ENCODE peak calls at places on chromosomes 16 and 17, in seven cellular contexts. H is GM23248, V is mammary epithelial cell, U is hepatocyte, Z is PC-3, D is keratinocyte, C is neural progenitor cell. L is an unnamed sample. For H3K4me1, the result is how much of the 10 kb centered on the place peaks cover.

GRCh38 chr16:1678500-1679098 is 520 bp downstream of the JPT2 start:
- DNase-seq in U (peak), Z (peak), C (peak), D (no peak), H (peak), V (peak), L (peak)

GRCh38 chr16:3461120-3461519 is 17.6 kb downstream of the NAA60 start:
- DNase-seq in H (no peak), C (peak), V (no peak), D (no peak), U (no peak), Z (no peak), L (peak)

GRCh38 chr16:87930456-87930855 is 5.9 kb downstream of the CA5A start:
- DNase-seq in Z (no peak), V (no peak), U (no peak), C (no peak), D (no peak), H (peak), L (peak)

GRCh38 chr16:50310308-50311133 is 44.2 kb downstream of the ADCY7 start:
- DNase-seq in H (no peak), D (no peak), Z (no peak), V (no peak), C (no peak), U (peak), L (no peak)

GRCh38 chr16:53726625-53727024 is 22.7 kb downstream of the FTO start:
- DNase-seq in V (peak), U (no peak), D (no peak), C (peak), Z (peak), H (no peak), L (no peak)

GRCh38 chr17:59328534-59329095 is 2.8 kb upstream of the YPEL2 start:
- DNase-seq in C (no peak), D (no peak), H (no peak), V (no peak), U (no peak), Z (no peak), L (no peak)

GRCh38 chr17:44122825-44123355 is 551 bp downstream of the HDAC5 start:
- DNase-seq in U (no peak), C (no peak), H (no peak), D (no peak), V (no peak), Z (no peak), L (no peak)

GRCh38 chr16:29863669-29863984 is 601 bp upstream of the CDIPT start:
- DNase-seq in U (no peak), Z (no peak), D (no peak), H (no peak), V (no peak), C (no peak), L (no peak)

GRCh38 chr17:69501591-69502468 is 87.3 kb downstream of the MAP2K6 start:
- DNase-seq in Z (peak), H (peak), V (peak), C (peak), D (no peak), U (peak), L (peak)

GRCh38 chr17:21017861-21018260 is 24.9 kb downstream of the USP22 start:
- DNase-seq in U (no peak), H (no peak), Z (no peak), C (no peak), D (no peak), V (no peak), L (no peak)

GRCh38 chr17:38349097-38349904 is 2.3 kb upstream of the SOCS7 start:
- DNase-seq in Z (peak), H (peak), D (peak), U (peak), V (peak), C (peak), L (peak)

GRCh38 chr16:77807-78443 is at the start of gene MPG:
- DNase-seq in Z (peak), C (peak), H (peak), V (peak), D (no peak), U (peak), L (peak)

GRCh38 chr17:16352303-16352837 is 899 bp downstream of the CENPV start:
- DNase-seq in U (peak), V (peak), D (no peak), C (peak), Z (no peak), H (peak), L (peak)

DNA sequence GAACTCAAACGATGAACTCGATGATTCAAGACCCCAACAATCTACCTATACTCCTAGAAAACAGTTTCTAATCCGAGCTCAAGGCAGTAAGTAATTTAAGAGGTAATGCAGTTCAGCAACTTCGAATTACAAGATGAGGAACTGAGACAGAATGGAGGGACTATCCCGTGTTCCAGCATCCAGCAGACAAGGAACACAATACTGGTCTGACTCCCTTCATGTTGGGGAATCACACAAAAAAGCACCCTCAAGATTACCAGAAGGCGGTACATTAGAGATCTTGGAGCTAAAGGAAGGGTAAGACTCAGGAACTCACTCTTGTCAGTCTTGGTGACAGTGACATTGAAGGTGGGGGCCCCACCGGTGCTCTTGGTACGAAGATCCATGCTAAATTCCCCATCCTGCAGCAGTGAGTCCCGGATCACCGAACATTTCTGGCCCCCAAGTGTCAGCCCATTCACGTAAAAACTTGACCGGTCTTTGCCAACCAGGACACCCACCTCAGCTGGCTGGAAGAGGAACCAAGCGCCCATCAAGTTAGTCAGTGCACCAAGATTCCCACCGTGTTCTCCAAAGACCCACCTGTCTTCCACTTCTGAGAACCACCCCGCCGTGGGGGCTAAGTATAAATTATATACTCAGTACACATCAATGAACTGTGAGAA is 1.9 kb downstream of the PFN1 start:
- DNase-seq in Z (no peak), D (no peak), H (peak), V (no peak), C (no peak), U (no peak), L (no peak)
- H3K4me1 ChIP-seq in Z (under half), D (under half), H (under half), V (under half), C (under half), U (under half), L (under half)

GRCh38 chr17:76074390-76075363 is at the start of gene GALR2:
- DNase-seq in D (no peak), U (peak), V (no peak), C (peak), H (no peak), Z (no peak), L (no peak)
- TF ChIP-seq EZH2 in D (peak), U (peak), V (peak), C (peak), H (peak), Z (peak), L (peak)

GRCh38 chr16:31872201-31872600 is 1.4 kb upstream of the ZNF267 start:
- DNase-seq in H (no peak), U (no peak), C (no peak), V (no peak), D (no peak), Z (no peak), L (no peak)
- H3K4me1 ChIP-seq in H (under half), U (under half), C (under half), V (under half), D (under half), Z (under half), L (under half)

DNA sequence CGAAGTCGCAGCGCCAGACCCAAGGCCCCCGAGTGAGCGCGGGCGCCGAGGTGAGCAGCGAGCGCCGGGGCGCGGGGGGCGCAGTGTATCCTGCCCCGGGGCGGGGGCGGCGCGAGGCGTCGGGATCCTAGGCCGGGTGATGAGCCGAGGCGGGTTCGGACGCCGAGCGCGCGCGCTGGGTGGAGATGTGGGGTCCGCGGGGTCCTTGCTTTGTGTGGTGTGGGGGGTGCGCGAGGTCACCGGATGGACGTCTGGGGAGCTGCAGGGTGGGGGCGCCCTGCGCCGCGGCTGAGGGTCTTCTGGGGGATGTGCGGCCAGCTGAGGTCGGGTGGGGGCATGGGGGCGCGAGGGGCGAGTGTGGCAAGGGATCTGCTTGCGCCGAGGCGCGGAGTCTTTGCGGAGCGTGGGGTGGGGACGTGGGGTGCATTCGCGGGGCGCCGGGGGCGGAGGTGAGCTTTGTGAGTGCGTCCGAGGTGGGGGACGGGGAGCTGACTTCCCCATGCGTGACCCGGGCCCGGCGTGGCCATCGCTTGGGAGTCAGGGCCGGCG is 560 bp downstream of the RAI1 start:
- DNase-seq in H (peak), V (no peak), U (peak), C (peak), Z (peak), D (no peak), L (peak)
- TF ChIP-seq EZH2 in H (no peak), V (no peak), U (no peak), C (peak), Z (no peak), D (no peak), L (no peak)

GRCh38 chr17:29138184-29138955 is 41.8 kb downstream of the MYO18A start:
- DNase-seq in V (no peak), D (no peak), C (no peak), H (peak), U (no peak), Z (peak), L (no peak)

GRCh38 chr17:29138991-29139682 is 41.1 kb downstream of the MYO18A start:
- DNase-seq in C (no peak), U (no peak), H (peak), Z (no peak), V (no peak), D (no peak), L (no peak)

GRCh38 chr17:29140051-29140582 is 40.1 kb downstream of the MYO18A start:
- DNase-seq in D (no peak), V (peak), Z (peak), C (peak), H (peak), U (peak), L (peak)

GRCh38 chr17:29135464-29135863 is 44.7 kb downstream of the MYO18A start:
- DNase-seq in U (no peak), V (no peak), D (no peak), Z (no peak), H (no peak), C (no peak), L (no peak)

DNA sequence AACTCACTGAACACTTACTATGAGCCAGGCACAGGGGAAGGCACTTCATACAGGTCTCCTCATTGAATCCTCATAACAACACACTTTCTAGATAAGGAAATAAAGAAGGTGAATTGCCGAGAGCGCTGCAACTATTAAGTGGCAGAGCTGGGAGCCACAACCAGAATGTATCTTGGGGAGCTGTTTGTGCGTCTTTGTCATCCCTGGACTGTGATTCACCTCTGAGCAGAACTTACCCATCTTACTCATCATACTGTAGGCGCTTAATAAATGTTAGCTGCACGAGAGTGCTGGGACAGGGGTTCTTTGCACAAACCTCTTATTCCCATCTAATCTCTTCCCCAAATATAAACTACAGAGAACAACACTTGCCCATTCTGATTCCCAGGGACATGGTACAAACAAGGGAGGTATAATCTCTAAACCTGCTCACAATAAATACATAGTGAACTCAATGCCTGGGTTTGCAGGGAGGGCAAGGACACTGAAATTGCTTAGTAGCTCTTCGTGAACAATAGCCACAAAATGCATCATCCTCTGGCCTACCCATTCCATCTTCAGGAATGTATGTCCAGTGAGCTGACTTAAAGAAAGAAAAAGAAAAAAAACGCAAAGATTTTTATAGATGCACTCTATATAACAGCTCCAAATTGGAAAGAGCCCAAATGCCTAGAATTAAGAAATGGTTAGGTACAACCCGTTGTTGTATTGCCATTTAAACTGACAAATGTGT is 43.0 kb downstream of the MYO18A start:
- DNase-seq in Z (peak), C (no peak), D (no peak), V (no peak), U (no peak), H (peak), L (no peak)
- H3K4me1 ChIP-seq in Z (under half), C (half or more), D (half or more), V (half or more), U (under half), H (half or more), L (under half)

GRCh38 chr17:19531780-19532501 is 1.7 kb upstream of the SLC47A1 start:
- DNase-seq in U (no peak), D (no peak), C (no peak), Z (no peak), V (no peak), H (peak), L (no peak)

GRCh38 chr17:19533036-19533717 is 477 bp upstream of the SLC47A1 start:
- DNase-seq in U (no peak), H (no peak), D (no peak), C (no peak), V (no peak), Z (no peak), L (no peak)

GRCh38 chr17:19537116-19537515 is 3.5 kb downstream of the SLC47A1 start:
- DNase-seq in U (no peak), C (peak), H (no peak), V (no peak), D (no peak), Z (no peak), L (no peak)

GRCh38 chr17:19533718-19534561 is at the start of gene SLC47A1:
- DNase-seq in V (peak), Z (no peak), D (no peak), C (peak), U (peak), H (peak), L (peak)

GRCh38 chr17:19534562-19535149 is 1.0 kb downstream of the SLC47A1 start:
- DNase-seq in C (no peak), V (peak), U (no peak), D (no peak), H (no peak), Z (no peak), L (no peak)
- TF ChIP-seq EZH2 in C (no peak), V (no peak), U (no peak), D (peak), H (no peak), Z (no peak), L (no peak)

L was measured in A673.